ENCODE peak calls at places on chromosomes 3 and 15, in six cellular contexts. B is K562, V is testis, X is tibial nerve, C is NB4, G is IMR-90. L is an unnamed sample.

GRCh38 chr3:39021029-39021428 is 30.7 kb downstream of the SCN11A start:
- DNase-seq in B (no peak), V (no peak), X (no peak), C (no peak), G (no peak), L (no peak)

GRCh38 chr3:143769663-143770062 is 78.6 kb downstream of the SLC9A9 start:
- DNase-seq in B (no peak), V (no peak), X (no peak), C (no peak), G (peak), L (no peak)

GRCh38 chr3:32467333-32468070 is 35.1 kb downstream of the CMTM6 start:
- DNase-seq in B (peak), V (peak), X (peak), C (peak), G (peak), L (peak)

GRCh38 chr3:20669184-20669583 is 483.2 kb upstream of the SGO1 start:
- DNase-seq in B (no peak), V (no peak), X (no peak), C (no peak), G (no peak), L (no peak)

GRCh38 chr3:171005648-171006047 is 20.9 kb downstream of the SLC2A2 start:
- DNase-seq in B (no peak), V (no peak), X (no peak), C (no peak), G (no peak), L (no peak)

GRCh38 chr3:194779729-194780224 is 94.1 kb downstream of the FAM43A start:
- DNase-seq in B (no peak), V (peak), X (no peak), C (peak), G (no peak), L (no peak)

GRCh38 chr3:188266581-188267274 is 112.8 kb downstream of the LPP start:
- DNase-seq in B (no peak), V (peak), X (peak), C (no peak), G (peak), L (no peak)

GRCh38 chr3:10600159-10601125 is 95.1 kb upstream of the ATP2B2 start:
- DNase-seq in B (no peak), V (no peak), X (no peak), C (no peak), G (no peak), L (no peak)

GRCh38 chr3:5480190-5480589 is 292.7 kb downstream of the EDEM1 start:
- DNase-seq in B (no peak), V (no peak), X (no peak), C (no peak), G (no peak), L (no peak)

GRCh38 chr15:60539881-60540613 is 61.1 kb upstream of the ICE2 start:
- DNase-seq in B (no peak), V (no peak), X (no peak), C (no peak), G (no peak), L (no peak)

GRCh38 chr3:138781012-138781470 is 53.7 kb downstream of the PIK3CB start:
- DNase-seq in B (no peak), V (no peak), X (no peak), C (no peak), G (no peak), L (no peak)

GRCh38 chr15:47812436-47813109 is 95.3 kb downstream of the SEMA6D start:
- DNase-seq in B (no peak), V (no peak), X (no peak), C (no peak), G (peak), L (no peak)

GRCh38 chr15:64893481-64894394 is 18.0 kb upstream of the ANKDD1A start:
- DNase-seq in B (peak), V (peak), X (peak), C (peak), G (peak), L (peak)
- TF ChIP-seq POLR2A in B (peak), V (no peak), X (no peak), C (peak), G (peak), L (peak)

GRCh38 chr3:58120075-58120812 is 90.5 kb downstream of the DNASE1L3 start:
- DNase-seq in B (no peak), V (peak), X (no peak), C (peak), G (no peak), L (peak)

GRCh38 chr3:58121183-58121582 is 89.6 kb downstream of the DNASE1L3 start:
- DNase-seq in B (no peak), V (no peak), X (no peak), C (no peak), G (no peak), L (no peak)

GRCh38 chr3:58119221-58119620 is 91.6 kb downstream of the DNASE1L3 start:
- DNase-seq in B (no peak), V (no peak), X (no peak), C (no peak), G (no peak), L (no peak)

GRCh38 chr3:58124387-58124786 is 86.4 kb downstream of the DNASE1L3 start:
- DNase-seq in B (no peak), V (no peak), X (no peak), C (no peak), G (no peak), L (no peak)

GRCh38 chr3:58122936-58123700 is 87.7 kb downstream of the DNASE1L3 start:
- DNase-seq in B (no peak), V (no peak), X (no peak), C (no peak), G (no peak), L (no peak)
- TF ChIP-seq POLR2A in B (no peak), V (no peak), X (no peak), C (no peak), G (no peak), L (no peak)

DNA sequence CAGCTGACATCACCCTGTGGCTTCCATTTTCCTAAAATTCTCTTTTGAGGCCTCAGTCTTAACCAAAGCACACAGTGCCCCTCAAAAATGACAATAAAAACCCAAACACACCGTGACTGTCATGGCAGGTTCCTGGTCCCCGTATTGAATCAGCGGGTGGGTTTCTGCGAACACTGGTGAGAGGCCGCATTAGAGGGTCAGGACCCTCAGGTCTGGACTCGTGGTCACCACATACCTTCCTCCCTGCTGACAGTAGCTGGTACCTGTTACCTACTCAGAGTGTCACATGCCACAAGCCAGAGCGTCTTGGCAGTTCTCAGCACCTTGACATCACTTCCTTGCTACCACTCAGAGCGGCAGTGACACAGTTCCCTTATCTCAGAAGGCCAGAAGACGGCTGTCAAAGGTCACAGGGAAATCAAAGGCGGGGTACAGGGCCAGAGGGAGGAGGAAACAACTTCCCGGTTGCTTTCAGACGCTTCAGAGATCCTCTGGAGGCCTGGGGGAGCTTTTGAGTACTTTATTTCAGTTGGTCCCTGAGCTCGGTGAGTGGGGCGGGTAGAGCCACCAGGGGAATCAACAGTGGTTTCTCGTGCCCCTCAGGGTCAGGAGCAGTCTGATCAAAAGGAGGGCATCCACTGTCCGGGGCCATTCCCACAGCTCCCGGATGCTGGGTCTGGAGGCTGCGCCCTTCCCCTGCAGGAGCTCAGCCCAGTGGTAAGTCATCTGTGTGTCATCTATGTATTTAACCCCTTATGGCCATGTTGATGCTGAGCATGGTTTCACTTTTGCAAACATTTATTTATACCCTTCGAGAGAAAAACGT is at the start of the genes CCR5AS and CCRL2:
- DNase-seq in B (peak), V (peak), X (no peak), C (peak), G (peak), L (peak)
- TF ChIP-seq POLR2A in B (peak), V (no peak), X (no peak), C (no peak), G (no peak), L (peak)

GRCh38 chr3:195905970-195906864 is 2.1 kb downstream of the TNK2 start:
- DNase-seq in B (no peak), V (no peak), X (no peak), C (no peak), G (peak), L (no peak)

GRCh38 chr3:195908439-195909293 is at the start of gene TNK2:
- DNase-seq in B (no peak), V (no peak), X (no peak), C (peak), G (no peak), L (no peak)

GRCh38 chr3:195909294-195909644 is 918 bp upstream of the TNK2 start:
- DNase-seq in B (no peak), V (no peak), X (no peak), C (peak), G (peak), L (no peak)

GRCh38 chr3:195906865-195907729 is 1.3 kb downstream of the TNK2 start:
- DNase-seq in B (no peak), V (no peak), X (no peak), C (peak), G (peak), L (peak)

DNA sequence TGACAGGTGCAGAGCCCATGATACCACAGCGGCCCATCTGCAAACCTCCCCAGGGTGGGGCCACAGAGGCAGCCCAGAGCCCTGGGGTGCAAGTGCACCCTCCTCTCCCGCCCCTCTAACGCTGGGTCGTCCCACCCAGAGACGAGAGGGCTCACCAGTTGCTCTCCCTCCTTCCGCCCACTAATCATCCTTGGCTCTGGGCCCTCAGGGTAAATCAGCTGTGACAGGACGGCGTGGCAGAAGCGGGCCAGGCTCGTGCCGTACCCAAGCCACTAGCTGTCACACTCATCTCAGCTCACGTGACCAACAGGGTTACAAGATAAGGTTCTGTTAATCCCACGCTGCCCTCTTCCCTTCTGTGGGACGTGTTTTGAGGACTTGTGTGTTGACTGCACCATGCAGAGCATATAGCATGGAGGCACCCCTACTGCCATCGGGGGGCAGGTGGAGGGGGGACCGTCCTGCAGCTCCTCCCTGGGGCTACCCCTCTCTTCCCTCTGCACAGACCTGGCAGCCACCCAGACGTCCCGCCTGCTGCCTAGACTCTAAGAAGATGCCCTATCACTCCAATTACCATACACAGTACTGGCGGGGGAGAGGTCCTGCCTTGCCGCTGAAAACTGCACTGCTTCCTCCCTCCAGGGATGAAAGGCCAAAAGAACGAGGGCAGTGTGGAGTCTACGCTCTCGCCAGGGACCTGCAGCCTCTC is 467 bp downstream of the TNK2 start:
- DNase-seq in B (peak), V (peak), X (no peak), C (peak), G (no peak), L (peak)
- TF ChIP-seq POLR2A in B (no peak), V (no peak), X (no peak), C (no peak), G (no peak), L (peak)

DNA sequence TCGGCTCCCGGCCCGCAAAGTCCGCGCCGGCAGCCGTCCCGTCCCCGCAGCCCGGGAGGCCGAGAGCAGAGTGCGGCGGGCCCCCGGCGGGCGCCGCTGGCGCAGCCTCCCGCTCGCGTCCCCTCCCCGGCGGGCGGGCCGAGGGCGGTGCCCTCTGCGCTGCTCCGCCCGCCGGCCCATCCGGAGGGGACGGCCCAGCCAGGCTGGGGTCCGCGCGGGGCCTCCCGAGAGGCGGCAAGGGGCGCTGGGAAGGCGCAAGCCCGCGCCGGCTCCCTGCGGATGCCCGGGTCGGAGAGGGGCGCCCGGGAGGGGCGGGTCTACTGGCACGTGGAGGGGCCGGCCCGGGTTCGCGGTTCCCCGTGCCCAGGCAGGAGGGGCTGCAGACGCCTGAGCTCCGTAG is at the start of the genes CLCN2 and POLR2H:
- DNase-seq in B (peak), V (peak), X (no peak), C (peak), G (peak), L (peak)
- TF ChIP-seq POLR2A in B (no peak), V (no peak), X (peak), C (peak), G (no peak), L (peak)

GRCh38 chr15:55588818-55589122 is 625 bp upstream of the PYGO1 start:
- DNase-seq in B (no peak), V (peak), X (no peak), C (no peak), G (no peak), L (no peak)

GRCh38 chr15:55587321-55588069 is 650 bp downstream of the PYGO1 start:
- DNase-seq in B (no peak), V (peak), X (no peak), C (no peak), G (peak), L (no peak)

GRCh38 chr15:55586808-55587207 is 1.3 kb downstream of the PYGO1 start:
- DNase-seq in B (no peak), V (no peak), X (no peak), C (no peak), G (peak), L (no peak)

GRCh38 chr15:55589297-55589696 is 1.2 kb upstream of the PYGO1 start:
- DNase-seq in B (no peak), V (no peak), X (no peak), C (no peak), G (no peak), L (no peak)

GRCh38 chr15:55588070-55588817 is at the start of gene PYGO1:
- DNase-seq in B (peak), V (peak), X (peak), C (peak), G (peak), L (no peak)
- TF ChIP-seq POLR2A in B (no peak), V (no peak), X (no peak), C (no peak), G (peak), L (no peak)

GRCh38 chr3:107085261-107085660 is 292.0 kb upstream of the CCDC54 start:
- DNase-seq in B (no peak), V (no peak), X (no peak), C (no peak), G (peak), L (no peak)
- TF ChIP-seq POLR2A in B (no peak), V (no peak), X (no peak), C (no peak), G (no peak), L (no peak)

GRCh38 chr3:43817081-43817480 is 126.3 kb downstream of the ABHD5 start:
- DNase-seq in B (no peak), V (no peak), X (no peak), C (no peak), G (no peak), L (no peak)
- TF ChIP-seq POLR2A in B (no peak), V (no peak), X (no peak), C (no peak), G (no peak), L (no peak)

GRCh38 chr15:51094606-51095569 is at the start of gene TNFAIP8L3:
- DNase-seq in B (no peak), V (peak), X (no peak), C (peak), G (no peak), L (no peak)
- TF ChIP-seq POLR2A in B (no peak), V (no peak), X (no peak), C (no peak), G (no peak), L (no peak)